ENCODE peak calls at places on chromosomes 7 and 10, in seven cellular contexts. Y is mesenchymal stem cell, S is H1, G is neuronal stem cell, J is IMR-90, N is trophoblast cell, Q is mesendoderm. W is an unnamed sample.

GRCh38 chr10:92891885-92892705 is 43.8 kb downstream of the EXOC6 start:
- DNase-seq in N (peak), S (no peak), G (no peak), J (peak), Q (peak), Y (peak), W (peak)

GRCh38 chr10:127018766-127019165 is 113.5 kb downstream of the DOCK1 start:
- DNase-seq in Y (no peak), N (no peak), S (no peak), Q (no peak), G (no peak), J (no peak), W (no peak)

GRCh38 chr10:2414562-2414961 is 652.8 kb upstream of the PFKP start:
- DNase-seq in S (no peak), Q (no peak), J (no peak), N (no peak), Y (no peak), G (no peak), W (no peak)

GRCh38 chr7:76011437-76011836 is 17.0 kb upstream of the TMEM120A start:
- DNase-seq in N (peak), G (no peak), S (no peak), Q (no peak), Y (peak), J (peak), W (no peak)

GRCh38 chr10:114881462-114881861 is 56.5 kb upstream of the TRUB1 start:
- DNase-seq in N (no peak), J (no peak), G (no peak), Q (peak), S (no peak), Y (peak), W (no peak)

GRCh38 chr10:102508506-102508905 is 4.7 kb downstream of the SUFU start:
- DNase-seq in J (no peak), S (no peak), N (no peak), Q (no peak), Y (no peak), G (no peak), W (no peak)

GRCh38 chr10:82880776-82881175 is 1005.8 kb downstream of the NRG3 start:
- DNase-seq in G (no peak), S (no peak), Q (peak), J (no peak), N (no peak), Y (no peak), W (no peak)

GRCh38 chr7:115679976-115680375 is 350.6 kb downstream of the TFEC start:
- DNase-seq in J (peak), Y (peak), G (peak), Q (peak), S (no peak), N (peak), W (peak)

GRCh38 chr7:137687556-137688280 is 159.1 kb downstream of the DGKI start:
- DNase-seq in N (peak), J (peak), G (no peak), Q (peak), Y (no peak), S (no peak), W (no peak)

GRCh38 chr10:31148955-31149354 is 117.3 kb upstream of the ZNF438 start:
- DNase-seq in N (no peak), J (no peak), Q (no peak), S (no peak), Y (no peak), G (no peak), W (no peak)

GRCh38 chr7:156773966-156774365 is 119.0 kb downstream of the LMBR1 start:
- DNase-seq in Q (no peak), G (no peak), S (no peak), N (no peak), Y (no peak), J (peak), W (no peak)

GRCh38 chr7:98167653-98168052 is 43.6 kb upstream of the BHLHA15 start:
- DNase-seq in G (no peak), Q (no peak), J (no peak), Y (no peak), N (no peak), S (no peak), W (no peak)

GRCh38 chr7:10802526-10802925 is 171.1 kb upstream of the PHF14 start:
- DNase-seq in G (no peak), Y (peak), Q (peak), S (no peak), N (no peak), J (peak), W (no peak)

GRCh38 chr10:111199587-111199986 is 122.8 kb downstream of the ADRA2A start:
- DNase-seq in Q (no peak), J (no peak), G (no peak), N (no peak), S (no peak), Y (no peak), W (no peak)

GRCh38 chr7:36606442-36607205 is 117.7 kb downstream of the AOAH start:
- DNase-seq in G (no peak), N (no peak), Y (no peak), J (no peak), S (no peak), Q (no peak), W (no peak)

GRCh38 chr10:128420623-128421022 is 294.4 kb upstream of the MKI67 start:
- DNase-seq in Y (no peak), N (no peak), S (peak), Q (no peak), J (no peak), G (no peak), W (no peak)

GRCh38 chr7:105723582-105723981 is 142.3 kb upstream of the EFCAB10 start:
- DNase-seq in S (no peak), J (no peak), G (peak), N (no peak), Q (no peak), Y (no peak), W (peak)

GRCh38 chr10:100554902-100555301 is 19.2 kb downstream of the HIF1AN start:
- DNase-seq in S (no peak), J (peak), G (no peak), Q (no peak), N (no peak), Y (no peak), W (no peak)

GRCh38 chr7:1040790-1041189 is 3.6 kb upstream of the GPR146 start:
- DNase-seq in S (no peak), Y (peak), J (peak), Q (no peak), N (peak), G (no peak), W (no peak)

GRCh38 chr7:75968561-75969001 is 25.8 kb downstream of the TMEM120A start:
- DNase-seq in J (no peak), N (no peak), S (no peak), Y (no peak), G (no peak), Q (no peak), W (no peak)

GRCh38 chr7:134891262-134892001 is 94.9 kb upstream of the AGBL3 start:
- DNase-seq in S (peak), G (peak), N (peak), Y (peak), Q (peak), J (peak), W (peak)

GRCh38 chr10:87878664-87879459 is 15.4 kb downstream of the PTEN start:
- DNase-seq in N (no peak), G (no peak), Y (no peak), Q (peak), S (no peak), J (no peak), W (no peak)

GRCh38 chr10:99435986-99436633 is 5.7 kb upstream of the GOT1 start:
- DNase-seq in Y (peak), G (peak), N (peak), J (peak), S (no peak), Q (peak), W (no peak)

GRCh38 chr10:24541239-24541753 is 182.4 kb downstream of the ARHGAP21 start:
- DNase-seq in G (no peak), J (no peak), N (peak), Y (no peak), Q (no peak), S (no peak), W (no peak)

GRCh38 chr10:7412482-7413251 is 1.8 kb upstream of the SFMBT2 start:
- DNase-seq in G (no peak), Y (peak), N (peak), S (peak), Q (peak), J (no peak), W (peak)

GRCh38 chr10:47405829-47406547 is 21.9 kb upstream of the ZNF488 start:
- DNase-seq in Q (no peak), S (no peak), G (no peak), N (peak), Y (no peak), J (no peak), W (no peak)

GRCh38 chr10:63129888-63130287 is 3.2 kb upstream of the NRBF2 start:
- DNase-seq in J (no peak), S (no peak), Y (no peak), Q (peak), G (no peak), N (no peak), W (peak)

GRCh38 chr7:52719677-52720076 is 315.8 kb upstream of the POM121L12 start:
- DNase-seq in N (no peak), Q (no peak), J (no peak), S (no peak), Y (peak), G (no peak), W (no peak)

GRCh38 chr7:85386460-85386859 is 199.6 kb upstream of the SEMA3D start:
- DNase-seq in Y (no peak), G (no peak), S (no peak), N (no peak), J (no peak), Q (no peak), W (no peak)

GRCh38 chr7:831596-832291 is 532 bp upstream of the SUN1 start:
- DNase-seq in G (no peak), Y (peak), J (peak), S (no peak), N (peak), Q (peak), W (no peak)

GRCh38 chr7:16801111-16801542 is 3.7 kb downstream of the AGR2 start:
- DNase-seq in J (peak), G (peak), Q (peak), S (no peak), Y (peak), N (peak), W (no peak)

GRCh38 chr10:53886325-53887300 is 914.4 kb downstream of the PCDH15 start:
- DNase-seq in J (no peak), S (no peak), Y (peak), N (no peak), G (no peak), Q (no peak), W (no peak)

GRCh38 chr10:98088186-98088971 is 46.1 kb upstream of the R3HCC1L start:
- DNase-seq in S (no peak), Y (no peak), Q (no peak), G (no peak), J (no peak), N (no peak), W (no peak)

GRCh38 chr10:93481931-93482834 is at the start of gene MYOF:
- DNase-seq in Y (peak), G (peak), S (peak), Q (peak), J (peak), N (peak), W (peak)

GRCh38 chr10:52348037-52348564 is 34.0 kb downstream of the DKK1 start:
- DNase-seq in G (no peak), J (no peak), Y (no peak), Q (no peak), N (no peak), S (no peak), W (no peak)
- H3K4ac ChIP-seq in G (no peak), J (no peak), Y (no peak), Q (no peak), N (no peak), S (no peak), W (no peak)

GRCh38 chr7:2931034-2931415 is 86.9 kb upstream of the GNA12 start:
- DNase-seq in S (no peak), G (no peak), J (no peak), N (no peak), Y (no peak), Q (no peak), W (no peak)
- H3K4ac ChIP-seq in S (no peak), G (no peak), J (no peak), N (no peak), Y (no peak), Q (no peak), W (no peak)

DNA sequence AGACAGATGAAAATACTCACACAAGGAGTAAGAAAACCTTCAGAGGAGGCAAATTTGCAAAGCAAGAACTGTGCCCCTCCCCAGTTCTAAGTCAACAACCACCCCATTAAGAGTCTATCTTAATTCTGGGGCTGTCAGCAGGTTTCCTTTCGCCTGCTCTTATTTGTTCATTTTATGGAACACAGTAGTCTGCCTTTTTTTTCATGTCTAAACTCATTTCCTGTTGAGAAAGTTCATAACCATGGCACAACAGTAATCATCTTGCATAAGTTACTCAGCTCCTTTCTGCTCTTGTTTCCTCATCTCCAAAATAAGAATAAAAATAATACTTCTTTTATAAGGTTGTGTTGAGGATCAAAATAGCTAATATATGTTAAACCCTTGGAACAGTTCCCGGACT is 25.8 kb upstream of the AMPH start:
- DNase-seq in S (no peak), Q (no peak), Y (no peak), G (no peak), J (no peak), N (no peak), W (no peak)
- H3K4ac ChIP-seq in S (no peak), Q (no peak), Y (no peak), G (no peak), J (no peak), N (no peak), W (no peak)

GRCh38 chr7:114488696-114489095 is 74.1 kb downstream of the FOXP2 start:
- DNase-seq in G (no peak), Q (no peak), J (no peak), N (no peak), S (no peak), Y (no peak), W (no peak)
- H3K4ac ChIP-seq in G (no peak), Q (no peak), J (no peak), N (no peak), S (no peak), Y (no peak), W (no peak)

DNA sequence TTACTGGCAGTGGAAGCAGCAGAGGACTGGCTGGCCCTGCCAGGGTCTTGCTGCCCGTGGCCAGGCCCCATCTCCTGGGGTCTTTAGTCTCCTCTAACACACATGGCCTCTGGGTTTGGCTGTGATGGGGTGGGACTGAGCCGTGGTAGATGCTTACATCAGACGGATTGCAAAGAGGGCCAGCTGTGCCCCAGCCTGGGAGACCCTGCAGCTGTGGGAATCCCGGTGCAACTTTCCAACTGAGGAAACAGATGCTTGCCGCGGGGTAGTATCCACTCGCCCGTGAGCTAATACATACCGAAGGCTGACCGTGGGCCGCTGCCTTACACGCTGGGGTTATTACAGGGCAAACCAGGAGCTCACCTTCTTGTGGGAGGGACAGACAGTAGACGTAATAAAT is 24.1 kb upstream of the SH2B2 start:
- DNase-seq in G (no peak), Y (no peak), N (no peak), S (no peak), Q (no peak), J (no peak), W (no peak)
- H3K4ac ChIP-seq in G (no peak), Y (no peak), N (no peak), S (no peak), Q (no peak), J (no peak), W (no peak)

GRCh38 chr7:131774419-131775220 is 218.2 kb upstream of the PODXL start:
- DNase-seq in S (no peak), Y (no peak), N (peak), Q (peak), G (no peak), J (no peak), W (peak)
- H3K4ac ChIP-seq in S (no peak), Y (no peak), N (no peak), Q (no peak), G (no peak), J (no peak), W (no peak)

GRCh38 chr7:89283311-89283710 is 487.8 kb upstream of the TEX47 start:
- DNase-seq in Q (no peak), Y (no peak), G (no peak), N (no peak), S (no peak), J (no peak), W (no peak)
- H3K4ac ChIP-seq in Q (no peak), Y (no peak), G (no peak), N (no peak), S (no peak), J (no peak), W (no peak)